ENCODE peak calls at places on chromosomes 6 and 20, in five cellular contexts. L is CD8-positive, alpha-beta T cell; G is brain microvascular endothelial cell; X is fibroblast of lung; P is body of pancreas. U is an unnamed sample.

GRCh38 chr6:163383912-163384311 is 30.6 kb upstream of the QKI start:
- DNase-seq in P (no peak), X (peak; percentile 30), L (no peak), G (no peak), U (no peak)

GRCh38 chr20:2695206-2695983 is 2.8 kb downstream of the EBF4 start:
- DNase-seq in X (no peak), P (no peak), L (no peak), G (no peak), U (peak; percentile 21)

GRCh38 chr6:31734703-31735500 is 1.4 kb downstream of the CLIC1 start:
- DNase-seq in G (peak; percentile 50), X (peak; percentile 21), L (peak; percentile 65), P (peak; percentile 62), U (peak; percentile 92)

GRCh38 chr20:24785141-24785924 is 163.7 kb upstream of the CST7 start:
- DNase-seq in G (no peak), P (no peak), X (peak; percentile 39), L (no peak), U (no peak)

GRCh38 chr6:45577836-45578504 is 200.2 kb upstream of the SUPT3H start:
- DNase-seq in G (no peak), X (peak; percentile 38), P (no peak), L (no peak), U (peak; percentile 82)

GRCh38 chr6:127186889-127187288 is 68.4 kb downstream of the RSPO3 start:
- DNase-seq in X (no peak), G (no peak), L (peak; percentile 42), P (peak; percentile 53), U (no peak)

GRCh38 chr6:159002432-159003160 is 2.6 kb upstream of the RSPH3 start:
- DNase-seq in X (peak; percentile 17), P (no peak), L (no peak), G (peak; percentile 55), U (no peak)

GRCh38 chr6:109356237-109356636 is 26.0 kb downstream of the CD164 start:
- DNase-seq in P (no peak), X (no peak), L (no peak), G (no peak), U (no peak)

GRCh38 chr6:30752164-30752927 is 8.0 kb upstream of the IER3 start:
- DNase-seq in L (no peak), P (peak; percentile 86), X (peak; percentile 100), G (peak; percentile 100), U (peak; percentile 100)

GRCh38 chr6:73032586-73032985 is 192.7 kb downstream of the KHDC1L start:
- DNase-seq in X (peak; percentile 23), L (no peak), P (no peak), G (no peak), U (no peak)

GRCh38 chr20:44026932-44027685 is 112.5 kb downstream of the TOX2 start:
- DNase-seq in G (no peak), P (no peak), X (no peak), L (no peak), U (peak; percentile 33)

GRCh38 chr6:25027221-25027916 is 91.6 kb upstream of the RIPOR2 start:
- DNase-seq in P (no peak), G (no peak), X (no peak), L (peak; percentile 72), U (no peak)

GRCh38 chr6:15114061-15114460 is 131.8 kb upstream of the JARID2 start:
- DNase-seq in L (no peak), P (peak; percentile 10), X (no peak), G (no peak), U (no peak)

GRCh38 chr20:45578151-45578660 is 878 bp downstream of the WFDC8 start:
- DNase-seq in L (no peak), X (no peak), G (no peak), P (no peak), U (no peak)
- H3K27ac ChIP-seq in L (no peak overlapping the region), X (no peak overlapping the region), G (no peak overlapping the region), P (no peak overlapping the region), U (no peak overlapping the region)

DNA sequence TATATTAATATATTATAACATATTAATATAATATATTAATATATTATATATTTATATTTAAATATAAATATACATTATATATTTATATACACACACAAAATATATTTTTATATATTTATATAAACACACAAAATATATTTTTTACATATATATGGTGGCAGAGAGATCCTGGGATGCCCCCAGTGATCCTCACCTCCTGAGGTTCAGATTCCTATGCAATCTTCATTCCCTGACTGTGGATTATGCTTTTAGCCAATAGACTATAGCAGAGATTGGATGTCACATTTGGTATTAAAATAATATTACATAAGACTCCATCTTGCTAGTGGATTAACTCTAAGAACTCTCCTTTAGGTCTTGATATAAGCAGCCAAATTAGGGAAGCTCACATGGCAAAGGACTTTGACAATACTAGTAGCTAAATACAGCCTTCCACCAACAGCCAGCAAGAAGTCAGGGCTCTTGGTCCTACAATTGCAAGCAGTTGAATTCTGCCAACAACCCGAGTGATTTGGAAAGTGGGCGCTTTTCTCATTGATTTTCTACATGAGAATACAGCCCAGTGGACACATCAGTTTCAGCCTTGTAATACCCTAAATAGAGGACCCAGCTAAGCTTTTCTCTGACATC is 681.0 kb downstream of the C6orf118 start:
- DNase-seq in X (no peak), G (no peak), P (no peak), L (no peak), U (no peak)
- H3K27me3 ChIP-seq in X (no peaks in the 10 kb centered on the region), G (no peaks in the 10 kb centered on the region), P (no peaks in the 10 kb centered on the region), L (no peaks in the 10 kb centered on the region), U (peaks cover 2% of the 10 kb centered on the region)

DNA sequence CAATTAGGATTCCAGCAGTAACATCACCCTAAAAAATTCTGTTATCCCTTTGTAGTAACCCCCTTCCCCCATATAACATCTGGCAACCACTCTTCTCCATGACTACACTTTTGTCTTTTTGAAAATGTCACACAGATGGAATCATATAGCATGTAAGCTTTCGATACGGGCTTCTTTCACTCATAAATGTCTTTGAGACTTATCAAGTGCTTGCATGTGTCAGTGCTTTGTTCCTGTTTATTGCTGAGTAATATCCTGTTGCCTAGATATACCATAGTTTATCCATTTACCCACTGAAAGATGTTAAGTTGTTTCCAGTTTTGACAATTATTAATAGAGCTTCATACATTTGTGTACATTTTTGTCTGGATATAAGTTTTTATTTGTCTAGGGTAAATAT is 10.4 kb upstream of the SNPH start:
- DNase-seq in G (no peak), L (no peak), X (no peak), P (no peak), U (no peak)
- H3K4me3 ChIP-seq in G (no peak overlapping the region), L (no peak overlapping the region), X (no peak overlapping the region), P (no peak overlapping the region), U (no peak overlapping the region)

GRCh38 chr20:47353224-47353696 is 3.2 kb downstream of the ZMYND8 start:
- DNase-seq in X (no peak), G (no peak), P (no peak), L (no peak), U (no peak)
- H3K27ac ChIP-seq in X (no peak overlapping the region), G (peak overlapping the region; percentile 92), P (peak overlapping the region; percentile 85), L (no peak overlapping the region), U (peak overlapping the region; percentile 96)

DNA sequence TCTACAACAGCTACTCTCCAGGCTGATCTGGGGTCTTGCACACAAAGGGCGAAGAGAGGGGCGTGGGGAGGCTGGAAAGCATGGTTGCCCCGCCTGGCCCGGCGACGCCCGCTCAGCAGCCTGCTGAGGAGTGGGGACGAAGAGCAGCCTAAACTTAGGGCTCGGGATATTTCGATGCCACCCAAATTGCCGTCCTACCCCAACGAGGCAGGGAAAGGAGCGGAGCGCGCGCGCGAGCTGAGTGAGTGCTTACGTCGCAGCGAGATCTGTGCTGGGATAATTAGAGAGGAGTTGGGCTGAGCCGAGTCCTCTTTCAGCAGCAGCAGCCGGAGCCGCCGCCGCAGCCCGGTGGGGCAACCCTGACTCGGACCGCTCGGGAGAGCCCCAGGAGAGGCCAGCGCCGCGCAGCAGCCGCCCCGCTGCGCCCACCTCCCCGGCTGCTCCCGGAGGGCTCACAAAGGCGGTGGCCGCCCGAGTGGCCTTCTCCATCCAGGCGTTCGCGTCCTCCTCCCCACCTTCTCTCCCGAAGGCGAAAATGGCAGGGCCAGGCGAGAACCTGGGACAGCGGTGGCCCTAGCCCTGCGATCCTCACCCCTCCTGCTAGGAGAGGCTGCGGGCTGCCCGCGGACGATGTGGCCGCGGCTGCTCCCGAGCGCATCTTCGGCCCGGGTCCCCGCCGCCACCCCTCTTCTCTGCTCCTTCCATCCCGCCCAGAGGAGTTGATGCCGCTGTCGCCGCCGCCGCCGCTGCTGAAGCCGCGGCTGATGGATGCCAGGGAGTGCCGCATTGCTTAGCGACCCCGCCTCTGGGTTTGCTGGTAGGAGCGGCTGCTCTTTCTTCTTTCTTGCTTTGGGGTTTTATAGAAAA is at the start of gene CLVS2:
- DNase-seq in X (peak; percentile 20), P (peak; percentile 4), G (peak; percentile 1), L (no peak), U (no peak)
- H3K27me3 ChIP-seq in X (no peaks in the 10 kb centered on the region), P (no peaks in the 10 kb centered on the region), G (peaks cover 15% of the 10 kb centered on the region), L (no peaks in the 10 kb centered on the region), U (peaks cover 34% of the 10 kb centered on the region)

DNA sequence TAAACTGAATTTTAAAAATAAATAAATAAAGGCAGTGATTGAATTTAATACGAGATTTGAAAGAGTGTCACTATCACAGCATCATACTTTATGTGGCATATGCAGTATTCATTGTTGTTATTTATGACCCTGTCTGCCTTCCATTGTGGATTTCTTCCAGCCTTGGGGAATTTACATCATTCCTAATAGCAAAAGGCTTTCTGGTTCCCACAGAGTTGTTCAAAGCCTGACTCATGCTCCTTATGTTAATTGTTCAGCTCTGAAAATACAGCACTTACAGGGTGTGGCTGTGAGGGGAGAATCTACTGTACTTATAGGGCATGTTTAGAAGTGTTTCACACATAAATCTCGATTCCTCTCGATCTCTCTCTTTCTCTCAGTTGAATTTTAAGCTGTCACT is 54.4 kb downstream of the JAG1 start:
- DNase-seq in P (no peak), G (peak; percentile 83), L (no peak), X (peak; percentile 96), U (peak; percentile 89)
- H3K4me3 ChIP-seq in P (no peak overlapping the region), G (no peak overlapping the region), L (no peak overlapping the region), X (no peak overlapping the region), U (no peak overlapping the region)

GRCh38 chr6:16773376-16773775 is 12.1 kb upstream of the ATXN1 start:
- DNase-seq in P (no peak), G (no peak), L (no peak), X (no peak), U (no peak)
- H3K27ac ChIP-seq in P (no peak overlapping the region), G (no peak overlapping the region), L (no peak overlapping the region), X (no peak overlapping the region), U (no peak overlapping the region)

DNA sequence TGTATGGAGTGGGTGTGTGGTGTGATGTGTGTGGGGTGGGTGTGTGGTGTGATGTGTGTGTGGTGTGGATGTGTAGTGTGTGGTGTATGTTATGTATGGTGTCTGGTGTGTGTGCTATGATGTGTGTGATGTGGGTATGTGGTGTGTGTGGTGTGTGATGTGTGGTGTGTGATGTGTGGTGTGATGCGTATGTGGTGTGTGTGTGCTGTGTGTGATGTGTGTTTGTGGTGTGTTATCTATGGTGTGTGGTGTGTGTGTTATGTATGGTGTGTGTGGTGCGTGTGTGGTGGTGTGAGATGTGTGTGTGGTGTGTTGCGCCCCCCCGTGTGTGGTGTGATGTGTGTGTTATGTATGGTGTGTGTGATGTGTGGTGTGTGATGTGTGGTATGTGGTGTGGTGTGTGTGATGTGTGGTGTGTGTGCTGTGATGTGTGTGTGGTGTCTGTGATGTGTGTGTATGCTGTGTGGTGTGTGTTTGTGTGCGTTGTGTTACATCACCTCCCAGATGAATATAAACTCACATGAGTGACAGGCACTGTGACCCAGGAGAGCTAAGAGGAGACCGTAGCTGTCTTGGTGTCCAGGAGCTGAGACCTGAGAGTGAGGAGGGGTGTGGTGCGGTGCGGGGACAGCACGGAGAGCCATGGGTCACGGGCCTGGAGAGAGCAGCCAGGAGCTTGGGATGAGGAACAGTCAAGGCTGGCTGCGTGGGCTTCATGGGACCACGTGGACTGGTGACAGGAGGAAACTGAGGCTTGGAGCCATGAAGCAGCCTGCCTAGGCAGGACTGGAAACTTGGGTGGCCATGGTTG is 8.8 kb downstream of the DLGAP4 start:
- DNase-seq in L (no peak), P (no peak), X (no peak), G (no peak), U (peak; percentile 28)
- H3K27me3 ChIP-seq in L (peaks cover 8% of the 10 kb centered on the region), P (no peaks in the 10 kb centered on the region), X (peaks cover 4% of the 10 kb centered on the region), G (peaks cover 12% of the 10 kb centered on the region), U (peaks cover 17% of the 10 kb centered on the region)

U was measured in SJSA1.